ENCODE peak calls at places on chromosomes 12 and 14, in five cellular contexts. One of them, this sample, is unnamed.

GRCh38 chr14:56205906-56206305 is 87.7 kb downstream of the PELI2 start:
- DNase-seq in HepG2: no peak
- DNase-seq in A549: no peak
- DNase-seq in IMR-90: no peak
- DNase-seq in H1: no peak
- DNase-seq in this sample: no peak

GRCh38 chr12:124754491-124754890 is 109.2 kb downstream of the SCARB1 start:
- DNase-seq in HepG2: no peak
- DNase-seq in A549: no peak
- DNase-seq in IMR-90: no peak
- DNase-seq in H1: no peak
- DNase-seq in this sample: no peak

GRCh38 chr12:52715416-52715815 is 12.1 kb upstream of the KRT77 start:
- DNase-seq in HepG2: peak
- DNase-seq in A549: peak
- DNase-seq in IMR-90: no peak
- DNase-seq in H1: peak
- DNase-seq in this sample: peak

GRCh38 chr14:65470404-65470880 is 57.9 kb downstream of the FUT8 start:
- DNase-seq in HepG2: no peak
- DNase-seq in A549: no peak
- DNase-seq in IMR-90: no peak
- DNase-seq in H1: no peak
- DNase-seq in this sample: no peak

GRCh38 chr14:85190251-85190650 is 339.7 kb upstream of the FLRT2 start:
- DNase-seq in HepG2: no peak
- DNase-seq in A549: no peak
- DNase-seq in IMR-90: no peak
- DNase-seq in H1: no peak
- DNase-seq in this sample: no peak

GRCh38 chr14:46054526-46054925 is 597.1 kb downstream of the RPL10L start:
- DNase-seq in HepG2: no peak
- DNase-seq in A549: no peak
- DNase-seq in IMR-90: peak
- DNase-seq in H1: no peak
- DNase-seq in this sample: no peak

GRCh38 chr12:109999983-110000505 is 814 bp downstream of the ANKRD13A start:
- DNase-seq in HepG2: no peak
- DNase-seq in A549: no peak
- DNase-seq in IMR-90: no peak
- DNase-seq in H1: no peak
- DNase-seq in this sample: no peak

GRCh38 chr12:42143401-42144173 is 1.1 kb downstream of the GXYLT1 start:
- DNase-seq in HepG2: no peak
- DNase-seq in A549: peak
- DNase-seq in IMR-90: peak
- DNase-seq in H1: no peak
- DNase-seq in this sample: no peak

GRCh38 chr12:65725376-65725775 is 98.9 kb upstream of the HMGA2 start:
- DNase-seq in HepG2: no peak
- DNase-seq in A549: no peak
- DNase-seq in IMR-90: peak
- DNase-seq in H1: no peak
- DNase-seq in this sample: no peak

GRCh38 chr12:59916988-59917387 is 321.2 kb downstream of the SLC16A7 start:
- DNase-seq in HepG2: no peak
- DNase-seq in A549: no peak
- DNase-seq in IMR-90: no peak
- DNase-seq in H1: no peak
- DNase-seq in this sample: no peak

GRCh38 chr12:130194154-130194553 is 31.9 kb downstream of the FZD10 start:
- DNase-seq in HepG2: no peak
- DNase-seq in A549: no peak
- DNase-seq in IMR-90: no peak
- DNase-seq in H1: no peak
- DNase-seq in this sample: no peak

GRCh38 chr12:18258929-18259328 is 2.4 kb upstream of the PIK3C2G start:
- DNase-seq in HepG2: no peak
- DNase-seq in A549: no peak
- DNase-seq in IMR-90: no peak
- DNase-seq in H1: no peak
- DNase-seq in this sample: no peak

GRCh38 chr14:60734465-60735242 is at the start of gene MNAT1:
- DNase-seq in HepG2: peak
- DNase-seq in A549: peak
- DNase-seq in IMR-90: peak
- DNase-seq in H1: peak
- DNase-seq in this sample: peak

GRCh38 chr14:95504135-95505029 is 12.1 kb downstream of the SYNE3 start:
- DNase-seq in HepG2: no peak
- DNase-seq in A549: no peak
- DNase-seq in IMR-90: peak
- DNase-seq in H1: no peak
- DNase-seq in this sample: no peak

GRCh38 chr14:75448209-75448608 is 20.4 kb downstream of the JDP2 start:
- DNase-seq in HepG2: no peak
- DNase-seq in A549: no peak
- DNase-seq in IMR-90: no peak
- DNase-seq in H1: no peak
- DNase-seq in this sample: no peak

GRCh38 chr14:55180434-55180833 is 11.0 kb downstream of the DLGAP5 start:
- DNase-seq in HepG2: no peak
- DNase-seq in A549: no peak
- DNase-seq in IMR-90: peak
- DNase-seq in H1: no peak
- DNase-seq in this sample: no peak

GRCh38 chr12:52093346-52093745 is 13.8 kb downstream of the SMIM41 start:
- DNase-seq in HepG2: no peak
- DNase-seq in A549: no peak
- DNase-seq in IMR-90: no peak
- DNase-seq in H1: no peak
- DNase-seq in this sample: no peak

GRCh38 chr14:92702441-92702918 is 45.9 kb downstream of the LGMN start:
- DNase-seq in HepG2: no peak
- DNase-seq in A549: no peak
- DNase-seq in IMR-90: no peak
- DNase-seq in H1: no peak
- DNase-seq in this sample: no peak

GRCh38 chr14:74846168-74846567 is 29.8 kb downstream of the PROX2 start:
- DNase-seq in HepG2: no peak
- DNase-seq in A549: no peak
- DNase-seq in IMR-90: peak
- DNase-seq in H1: no peak
- DNase-seq in this sample: no peak

GRCh38 chr12:49889361-49890095 is 14.2 kb downstream of the FAIM2 start:
- DNase-seq in HepG2: no peak
- DNase-seq in A549: no peak
- DNase-seq in IMR-90: no peak
- DNase-seq in H1: no peak
- DNase-seq in this sample: no peak
- TF ChIP-seq MAFK in HepG2: no peak
- TF ChIP-seq MAFK in A549: no peak
- TF ChIP-seq MAFK in IMR-90: no peak
- TF ChIP-seq MAFK in H1: no peak
- TF ChIP-seq MAFK in this sample: no peak

GRCh38 chr14:81459421-81459820 is 59.3 kb upstream of the STON2 start:
- DNase-seq in HepG2: no peak
- DNase-seq in A549: no peak
- DNase-seq in IMR-90: no peak
- DNase-seq in H1: no peak
- DNase-seq in this sample: no peak
- TF ChIP-seq MAFK in HepG2: no peak
- TF ChIP-seq MAFK in A549: no peak
- TF ChIP-seq MAFK in IMR-90: no peak
- TF ChIP-seq MAFK in H1: no peak
- TF ChIP-seq MAFK in this sample: no peak

DNA sequence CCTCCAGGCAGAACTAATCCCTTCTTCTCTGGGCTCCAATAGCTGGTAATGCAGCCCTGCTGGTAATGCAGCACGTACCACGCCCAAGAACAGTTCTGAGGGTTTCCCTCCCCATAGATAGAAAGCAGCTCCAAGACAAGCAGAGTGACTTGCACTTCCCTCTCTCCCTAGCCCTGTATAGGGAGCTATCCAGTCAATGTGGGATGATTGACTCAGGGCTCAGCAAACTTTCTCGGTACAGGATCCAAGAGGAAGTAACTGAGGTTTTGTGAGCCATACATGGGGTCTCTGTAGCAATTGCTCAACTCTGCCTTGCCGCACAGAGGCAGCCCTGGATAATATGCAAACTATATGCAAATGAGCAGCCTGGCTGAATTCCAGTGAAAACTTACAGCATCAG is 15.5 kb upstream of the FKBP4 start:
- DNase-seq in HepG2: no peak
- DNase-seq in A549: no peak
- DNase-seq in IMR-90: no peak
- DNase-seq in H1: no peak
- DNase-seq in this sample: peak
- TF ChIP-seq MAFK in HepG2: no peak
- TF ChIP-seq MAFK in A549: no peak
- TF ChIP-seq MAFK in IMR-90: no peak
- TF ChIP-seq MAFK in H1: no peak
- TF ChIP-seq MAFK in this sample: no peak

GRCh38 chr14:79949906-79950305 is 261.4 kb downstream of the DIO2 start:
- DNase-seq in HepG2: no peak
- DNase-seq in A549: no peak
- DNase-seq in IMR-90: peak
- DNase-seq in H1: no peak
- DNase-seq in this sample: no peak
- TF ChIP-seq MAFK in HepG2: no peak
- TF ChIP-seq MAFK in A549: no peak
- TF ChIP-seq MAFK in IMR-90: no peak
- TF ChIP-seq MAFK in H1: no peak
- TF ChIP-seq MAFK in this sample: no peak

DNA sequence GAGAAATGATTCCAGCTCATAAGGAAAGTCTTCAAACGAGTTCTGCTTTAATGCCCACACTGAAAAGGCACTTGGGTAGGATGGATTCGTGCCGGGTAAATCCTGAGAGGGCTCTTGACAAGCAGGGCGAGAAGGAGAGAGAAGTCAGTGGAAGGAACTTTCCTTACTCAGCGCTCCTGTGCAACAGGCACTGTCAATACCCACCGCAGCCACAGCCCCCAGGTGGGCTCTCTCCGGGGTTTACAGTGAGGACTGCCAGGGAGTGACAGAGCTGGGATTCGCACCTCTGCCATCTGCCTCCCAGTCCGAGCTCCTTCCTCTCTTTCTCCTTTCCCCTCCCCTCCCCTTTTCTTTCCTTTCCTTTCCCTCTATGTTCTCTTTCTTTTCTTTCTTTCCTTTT is 118.7 kb downstream of the BEGAIN start:
- DNase-seq in HepG2: no peak
- DNase-seq in A549: no peak
- DNase-seq in IMR-90: no peak
- DNase-seq in H1: no peak
- DNase-seq in this sample: no peak
- TF ChIP-seq MAFK in HepG2: no peak
- TF ChIP-seq MAFK in A549: no peak
- TF ChIP-seq MAFK in IMR-90: no peak
- TF ChIP-seq MAFK in H1: no peak
- TF ChIP-seq MAFK in this sample: no peak

This sample was measured in K562.